ENCODE peak calls at places on chromosomes 5 and 9, in nine cellular contexts. F, L, P, Z, W, O, T, A and R are unnamed samples.

GRCh38 chr9:85425153-85425611 is 316.6 kb downstream of the AGTPBP1 start:
- DNase-seq in F (peak; percentile 48), L (peak; percentile 68), P (peak; percentile 69), Z (peak; percentile 41), W (peak; percentile 27), O (no peak), T (no peak), A (peak; percentile 47), R (no peak)

GRCh38 chr5:136062563-136063274 is 33.9 kb downstream of the TGFBI start:
- DNase-seq in F (no peak), L (no peak), P (peak; percentile 77), Z (no peak), W (peak; percentile 53), O (peak; percentile 72), T (no peak), A (peak; percentile 89), R (peak; percentile 53)

GRCh38 chr5:133116601-133117000 is 64.8 kb downstream of the HSPA4 start:
- DNase-seq in F (no peak), L (no peak), P (no peak), Z (no peak), W (no peak), O (no peak), T (no peak), A (no peak), R (no peak)

GRCh38 chr5:180313677-180314076 is 21.8 kb upstream of the MAPK9 start:
- DNase-seq in F (no peak), L (peak; percentile 85), P (no peak), Z (peak; percentile 52), W (no peak), O (no peak), T (peak; percentile 67), A (no peak), R (no peak)

GRCh38 chr5:80070338-80071056 is 35.3 kb downstream of the THBS4 start:
- DNase-seq in F (no peak), L (no peak), P (no peak), Z (no peak), W (no peak), O (no peak), T (no peak), A (peak; percentile 69), R (peak; percentile 31)

GRCh38 chr5:107376546-107377276 is 294.0 kb downstream of the EFNA5 start:
- DNase-seq in F (no peak), L (no peak), P (no peak), Z (no peak), W (peak; percentile 33), O (no peak), T (no peak), A (no peak), R (no peak)

GRCh38 chr9:107332883-107333282 is 49.8 kb downstream of the RAD23B start:
- DNase-seq in F (no peak), L (no peak), P (no peak), Z (no peak), W (no peak), O (no peak), T (no peak), A (no peak), R (no peak)

GRCh38 chr9:93962561-93963440 is 7.6 kb upstream of the BARX1 start:
- DNase-seq in F (peak; percentile 88), L (peak; percentile 85), P (peak; percentile 70), Z (peak; percentile 85), W (peak; percentile 61), O (peak; percentile 83), T (peak; percentile 71), A (peak; percentile 84), R (peak; percentile 81)

GRCh38 chr5:75054110-75054930 is 2.0 kb upstream of the GCNT4 start:
- DNase-seq in F (peak; percentile 54), L (peak; percentile 78), P (no peak), Z (no peak), W (no peak), O (peak; percentile 80), T (no peak), A (no peak), R (peak; percentile 79)

GRCh38 chr5:44332360-44332971 is 56.8 kb downstream of the FGF10 start:
- DNase-seq in F (no peak), L (no peak), P (peak; percentile 39), Z (no peak), W (peak; percentile 32), O (no peak), T (no peak), A (peak; percentile 48), R (no peak)

GRCh38 chr5:72619251-72619650 is 112.0 kb upstream of the ZNF366 start:
- DNase-seq in F (no peak), L (no peak), P (no peak), Z (no peak), W (no peak), O (no peak), T (no peak), A (no peak), R (no peak)

GRCh38 chr5:80251636-80252035 is 4.2 kb downstream of the SERINC5 start:
- DNase-seq in F (peak; percentile 86), L (no peak), P (no peak), Z (no peak), W (peak; percentile 79), O (no peak), T (no peak), A (no peak), R (no peak)

GRCh38 chr5:158435161-158435616 is 576.2 kb upstream of the CLINT1 start:
- DNase-seq in F (no peak), L (no peak), P (no peak), Z (no peak), W (peak; percentile 70), O (no peak), T (peak; percentile 33), A (peak; percentile 68), R (no peak)

GRCh38 chr5:105956456-105957177 is 1714.1 kb downstream of the EFNA5 start:
- DNase-seq in F (no peak), L (no peak), P (no peak), Z (no peak), W (no peak), O (no peak), T (no peak), A (no peak), R (no peak)

GRCh38 chr5:84437673-84438315 is 53.1 kb upstream of the EDIL3 start:
- DNase-seq in F (no peak), L (no peak), P (peak; percentile 34), Z (no peak), W (peak; percentile 81), O (no peak), T (no peak), A (no peak), R (no peak)

GRCh38 chr5:57316798-57317327 is 143.0 kb downstream of the GPBP1 start:
- DNase-seq in F (peak; percentile 34), L (no peak), P (no peak), Z (no peak), W (peak; percentile 90), O (no peak), T (peak; percentile 19), A (no peak), R (no peak)

GRCh38 chr9:101977614-101978210 is 239.3 kb upstream of the GRIN3A start:
- DNase-seq in F (no peak), L (no peak), P (peak; percentile 10), Z (no peak), W (peak; percentile 2), O (no peak), T (no peak), A (peak; percentile 28), R (no peak)

GRCh38 chr9:70079364-70080103 is 35.9 kb downstream of the MAMDC2 start:
- DNase-seq in F (no peak), L (peak; percentile 38), P (no peak), Z (no peak), W (peak; percentile 48), O (no peak), T (no peak), A (no peak), R (no peak)

GRCh38 chr9:31574006-31574750 is 810.3 kb upstream of the ACO1 start:
- DNase-seq in F (no peak), L (no peak), P (no peak), Z (no peak), W (peak; percentile 77), O (no peak), T (no peak), A (no peak), R (no peak)

GRCh38 chr5:177496111-177497010 is 1.0 kb downstream of the PDLIM7 start:
- DNase-seq in F (peak; percentile 62), L (peak; percentile 85), P (peak; percentile 44), Z (peak; percentile 79), W (peak; percentile 83), O (no peak), T (no peak), A (peak; percentile 54), R (peak; percentile 93)

GRCh38 chr9:95415158-95415557 is 97.6 kb upstream of the FANCC start:
- DNase-seq in F (no peak), L (no peak), P (no peak), Z (no peak), W (no peak), O (no peak), T (no peak), A (no peak), R (no peak)

GRCh38 chr5:21212026-21212425 is 1224.0 kb upstream of the CDH18 start:
- DNase-seq in F (no peak), L (no peak), P (no peak), Z (no peak), W (no peak), O (no peak), T (no peak), A (no peak), R (no peak)

DNA sequence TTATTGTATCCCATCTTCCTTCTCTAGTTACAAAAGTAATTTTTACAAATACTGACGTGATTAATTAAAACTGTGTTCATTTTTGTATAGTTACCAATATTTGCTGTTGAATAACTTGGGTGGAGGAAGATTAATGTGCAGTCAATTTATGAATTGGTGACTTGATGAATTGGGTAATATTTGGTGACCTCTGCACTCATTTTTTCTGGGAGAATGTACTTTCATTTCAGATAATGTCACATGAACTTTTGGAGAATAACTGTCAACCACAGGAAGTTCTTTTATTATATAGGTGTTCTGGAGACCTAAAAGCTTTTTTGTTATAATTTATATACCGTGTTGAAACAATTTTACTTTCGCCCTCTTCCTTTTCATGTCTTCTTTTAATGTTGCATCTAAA is 26.4 kb upstream of the FKTN start:
- DNase-seq in F (no peak), L (no peak), P (no peak), Z (no peak), W (no peak), O (no peak), T (no peak), A (no peak), R (no peak)
- H3K4me3 ChIP-seq in F (no peak overlapping the region), L (no peak overlapping the region), P (no peak overlapping the region), Z (no peak overlapping the region), W (no peak overlapping the region), O (no peak overlapping the region), T (no peak overlapping the region), A (no peak overlapping the region), R (no peak overlapping the region)

GRCh38 chr9:38251036-38251335 is 141.5 kb upstream of the ALDH1B1 start:
- DNase-seq in F (no peak), L (no peak), P (no peak), Z (no peak), W (no peak), O (peak; percentile 13), T (no peak), A (no peak), R (no peak)
- H3K27ac ChIP-seq in F (no peak overlapping the region), L (no peak overlapping the region), P (no peak overlapping the region), Z (no peak overlapping the region), W (no peak overlapping the region), O (no peak overlapping the region), T (no peak overlapping the region), A (no peak overlapping the region), R (no peak overlapping the region)

GRCh38 chr5:144332265-144332664 is 161.6 kb downstream of the KCTD16 start:
- DNase-seq in F (no peak), L (no peak), P (no peak), Z (no peak), W (no peak), O (no peak), T (no peak), A (peak; percentile 4), R (no peak)
- TF ChIP-seq CTCF in F (no peak), L (no peak), P (no peak), Z (no peak), W (no peak), O (no peak), T (no peak), A (peak; percentile 40), R (no peak)

GRCh38 chr9:35792044-35792813 is 838 bp downstream of the NPR2 start:
- DNase-seq in F (no peak), L (peak; percentile 73), P (no peak), Z (no peak), W (no peak), O (peak; percentile 81), T (no peak), A (no peak), R (no peak)
- H3K4me3 ChIP-seq in F (no peak overlapping the region), L (no peak overlapping the region), P (no peak overlapping the region), Z (peak overlapping the region; percentile 70), W (no peak overlapping the region), O (peak overlapping the region; percentile 54), T (peak overlapping the region; percentile 24), A (no peak overlapping the region), R (peak overlapping the region; percentile 93)